ENCODE peak calls at places on chromosomes 1 and 21, in seven cellular contexts. One of them, this sample, is unnamed.

GRCh38 chr21:36706482-36706852 is 7.6 kb downstream of the SIM2 start:
- DNase-seq in astrocyte of the cerebellum: no peak
- DNase-seq in CD4-positive, alpha-beta T cell: no peak
- DNase-seq in HFFc6: no peak
- DNase-seq in coronary artery: no peak
- DNase-seq in lung: no peak
- DNase-seq in AG04449: no peak
- DNase-seq in this sample: no peak

GRCh38 chr1:202689082-202689481 is 21.2 kb downstream of the SYT2 start:
- DNase-seq in astrocyte of the cerebellum: no peak
- DNase-seq in CD4-positive, alpha-beta T cell: no peak
- DNase-seq in HFFc6: no peak
- DNase-seq in coronary artery: no peak
- DNase-seq in lung: no peak
- DNase-seq in AG04449: no peak
- DNase-seq in this sample: no peak

GRCh38 chr1:175133693-175134435 is 58.7 kb downstream of the KIAA0040 start:
- DNase-seq in astrocyte of the cerebellum: no peak
- DNase-seq in CD4-positive, alpha-beta T cell: no peak
- DNase-seq in HFFc6: no peak
- DNase-seq in coronary artery: no peak
- DNase-seq in lung: no peak
- DNase-seq in AG04449: no peak
- DNase-seq in this sample: no peak

GRCh38 chr1:175262646-175263045 is 70.1 kb upstream of the KIAA0040 start:
- DNase-seq in astrocyte of the cerebellum: no peak
- DNase-seq in CD4-positive, alpha-beta T cell: no peak
- DNase-seq in HFFc6: no peak
- DNase-seq in coronary artery: no peak
- DNase-seq in lung: no peak
- DNase-seq in AG04449: no peak
- DNase-seq in this sample: no peak

GRCh38 chr1:54989473-54989872 is 9.0 kb downstream of the TMEM61 start:
- DNase-seq in astrocyte of the cerebellum: no peak
- DNase-seq in CD4-positive, alpha-beta T cell: no peak
- DNase-seq in HFFc6: no peak
- DNase-seq in coronary artery: no peak
- DNase-seq in lung: no peak
- DNase-seq in AG04449: no peak
- DNase-seq in this sample: no peak

GRCh38 chr1:221230605-221231004 is 351.4 kb downstream of the HLX start:
- DNase-seq in astrocyte of the cerebellum: no peak
- DNase-seq in CD4-positive, alpha-beta T cell: no peak
- DNase-seq in HFFc6: peak
- DNase-seq in coronary artery: no peak
- DNase-seq in lung: no peak
- DNase-seq in AG04449: peak
- DNase-seq in this sample: peak

GRCh38 chr21:37184784-37185593 is 82.1 kb downstream of the VPS26C start:
- DNase-seq in astrocyte of the cerebellum: no peak
- DNase-seq in CD4-positive, alpha-beta T cell: no peak
- DNase-seq in HFFc6: no peak
- DNase-seq in coronary artery: no peak
- DNase-seq in lung: no peak
- DNase-seq in AG04449: no peak
- DNase-seq in this sample: no peak

GRCh38 chr1:231720652-231721325 is 94.2 kb downstream of the DISC1 start:
- DNase-seq in astrocyte of the cerebellum: no peak
- DNase-seq in CD4-positive, alpha-beta T cell: no peak
- DNase-seq in HFFc6: no peak
- DNase-seq in coronary artery: no peak
- DNase-seq in lung: no peak
- DNase-seq in AG04449: no peak
- DNase-seq in this sample: no peak

GRCh38 chr1:113662097-113662496 is 97.2 kb downstream of the PHTF1 start:
- DNase-seq in astrocyte of the cerebellum: no peak
- DNase-seq in CD4-positive, alpha-beta T cell: no peak
- DNase-seq in HFFc6: no peak
- DNase-seq in coronary artery: no peak
- DNase-seq in lung: no peak
- DNase-seq in AG04449: no peak
- DNase-seq in this sample: no peak

GRCh38 chr1:37259019-37259418 is 215.4 kb upstream of the ZC3H12A start:
- DNase-seq in astrocyte of the cerebellum: no peak
- DNase-seq in CD4-positive, alpha-beta T cell: no peak
- DNase-seq in HFFc6: no peak
- DNase-seq in coronary artery: no peak
- DNase-seq in lung: no peak
- DNase-seq in AG04449: no peak
- DNase-seq in this sample: no peak

GRCh38 chr1:85494957-85495266 is 30.0 kb upstream of the DDAH1 start:
- DNase-seq in astrocyte of the cerebellum: no peak
- DNase-seq in CD4-positive, alpha-beta T cell: no peak
- DNase-seq in HFFc6: no peak
- DNase-seq in coronary artery: no peak
- DNase-seq in lung: no peak
- DNase-seq in AG04449: no peak
- DNase-seq in this sample: no peak

GRCh38 chr1:178036090-178036489 is 57.8 kb upstream of the RASAL2 start:
- DNase-seq in astrocyte of the cerebellum: no peak
- DNase-seq in CD4-positive, alpha-beta T cell: no peak
- DNase-seq in HFFc6: no peak
- DNase-seq in coronary artery: no peak
- DNase-seq in lung: no peak
- DNase-seq in AG04449: no peak
- DNase-seq in this sample: no peak

GRCh38 chr1:157595356-157595755 is 2.5 kb downstream of the FCRL4 start:
- DNase-seq in astrocyte of the cerebellum: no peak
- DNase-seq in CD4-positive, alpha-beta T cell: no peak
- DNase-seq in HFFc6: no peak
- DNase-seq in coronary artery: no peak
- DNase-seq in lung: no peak
- DNase-seq in AG04449: no peak
- DNase-seq in this sample: no peak

GRCh38 chr1:233168384-233168783 is 127.1 kb downstream of the PCNX2 start:
- DNase-seq in astrocyte of the cerebellum: no peak
- DNase-seq in CD4-positive, alpha-beta T cell: no peak
- DNase-seq in HFFc6: no peak
- DNase-seq in coronary artery: no peak
- DNase-seq in lung: no peak
- DNase-seq in AG04449: no peak
- DNase-seq in this sample: no peak

GRCh38 chr1:175314300-175314699 is 121.7 kb upstream of the KIAA0040 start:
- DNase-seq in astrocyte of the cerebellum: no peak
- DNase-seq in CD4-positive, alpha-beta T cell: no peak
- DNase-seq in HFFc6: no peak
- DNase-seq in coronary artery: no peak
- DNase-seq in lung: no peak
- DNase-seq in AG04449: no peak
- DNase-seq in this sample: no peak

GRCh38 chr1:26784023-26784871 is 3.5 kb upstream of the PIGV start:
- DNase-seq in astrocyte of the cerebellum: no peak
- DNase-seq in CD4-positive, alpha-beta T cell: no peak
- DNase-seq in HFFc6: peak
- DNase-seq in coronary artery: no peak
- DNase-seq in lung: peak
- DNase-seq in AG04449: no peak
- DNase-seq in this sample: no peak

GRCh38 chr1:39490596-39491145 is 765 bp upstream of the BMP8A start:
- DNase-seq in astrocyte of the cerebellum: no peak
- DNase-seq in CD4-positive, alpha-beta T cell: no peak
- DNase-seq in HFFc6: no peak
- DNase-seq in coronary artery: no peak
- DNase-seq in lung: no peak
- DNase-seq in AG04449: no peak
- DNase-seq in this sample: no peak

GRCh38 chr1:230707732-230708630 is 5.9 kb downstream of the AGT start:
- DNase-seq in astrocyte of the cerebellum: no peak
- DNase-seq in CD4-positive, alpha-beta T cell: no peak
- DNase-seq in HFFc6: no peak
- DNase-seq in coronary artery: no peak
- DNase-seq in lung: no peak
- DNase-seq in AG04449: no peak
- DNase-seq in this sample: no peak

GRCh38 chr1:228215663-228216116 is 7.8 kb downstream of the OBSCN start:
- DNase-seq in astrocyte of the cerebellum: no peak
- DNase-seq in CD4-positive, alpha-beta T cell: no peak
- DNase-seq in HFFc6: no peak
- DNase-seq in coronary artery: no peak
- DNase-seq in lung: no peak
- DNase-seq in AG04449: no peak
- DNase-seq in this sample: no peak

GRCh38 chr1:218345673-218346390 is 696 bp downstream of the TGFB2 start:
- DNase-seq in astrocyte of the cerebellum: peak
- DNase-seq in CD4-positive, alpha-beta T cell: no peak
- DNase-seq in HFFc6: peak
- DNase-seq in coronary artery: peak
- DNase-seq in lung: peak
- DNase-seq in AG04449: no peak
- DNase-seq in this sample: no peak

GRCh38 chr1:184036517-184036949 is 995 bp downstream of the COLGALT2 start:
- DNase-seq in astrocyte of the cerebellum: no peak
- DNase-seq in CD4-positive, alpha-beta T cell: no peak
- DNase-seq in HFFc6: no peak
- DNase-seq in coronary artery: no peak
- DNase-seq in lung: no peak
- DNase-seq in AG04449: no peak
- DNase-seq in this sample: no peak

GRCh38 chr1:173506437-173506836 is 29.3 kb downstream of the PRDX6 start:
- DNase-seq in astrocyte of the cerebellum: no peak
- DNase-seq in CD4-positive, alpha-beta T cell: no peak
- DNase-seq in HFFc6: no peak
- DNase-seq in coronary artery: no peak
- DNase-seq in lung: no peak
- DNase-seq in AG04449: no peak
- DNase-seq in this sample: no peak

GRCh38 chr1:192668434-192668983 is 32.6 kb downstream of the RGS13 start:
- DNase-seq in astrocyte of the cerebellum: no peak
- DNase-seq in CD4-positive, alpha-beta T cell: no peak
- DNase-seq in HFFc6: no peak
- DNase-seq in coronary artery: no peak
- DNase-seq in lung: no peak
- DNase-seq in AG04449: no peak
- DNase-seq in this sample: no peak

GRCh38 chr1:156367386-156368156 is 1.4 kb upstream of the RHBG start:
- DNase-seq in astrocyte of the cerebellum: no peak
- DNase-seq in CD4-positive, alpha-beta T cell: no peak
- DNase-seq in HFFc6: no peak
- DNase-seq in coronary artery: no peak
- DNase-seq in lung: no peak
- DNase-seq in AG04449: no peak
- DNase-seq in this sample: no peak

GRCh38 chr1:221164029-221164428 is 284.8 kb downstream of the HLX start:
- DNase-seq in astrocyte of the cerebellum: no peak
- DNase-seq in CD4-positive, alpha-beta T cell: no peak
- DNase-seq in HFFc6: peak
- DNase-seq in coronary artery: no peak
- DNase-seq in lung: no peak
- DNase-seq in AG04449: no peak
- DNase-seq in this sample: no peak

GRCh38 chr1:200916152-200916551 is 21.5 kb downstream of the INAVA start:
- DNase-seq in astrocyte of the cerebellum: no peak
- DNase-seq in CD4-positive, alpha-beta T cell: no peak
- DNase-seq in HFFc6: no peak
- DNase-seq in coronary artery: no peak
- DNase-seq in lung: no peak
- DNase-seq in AG04449: no peak
- DNase-seq in this sample: no peak
- TF ChIP-seq CTCF in astrocyte of the cerebellum: no peak
- TF ChIP-seq CTCF in CD4-positive, alpha-beta T cell: no peak
- TF ChIP-seq CTCF in HFFc6: peak
- TF ChIP-seq CTCF in coronary artery: no peak
- TF ChIP-seq CTCF in lung: no peak
- TF ChIP-seq CTCF in AG04449: no peak
- TF ChIP-seq CTCF in this sample: no peak

DNA sequence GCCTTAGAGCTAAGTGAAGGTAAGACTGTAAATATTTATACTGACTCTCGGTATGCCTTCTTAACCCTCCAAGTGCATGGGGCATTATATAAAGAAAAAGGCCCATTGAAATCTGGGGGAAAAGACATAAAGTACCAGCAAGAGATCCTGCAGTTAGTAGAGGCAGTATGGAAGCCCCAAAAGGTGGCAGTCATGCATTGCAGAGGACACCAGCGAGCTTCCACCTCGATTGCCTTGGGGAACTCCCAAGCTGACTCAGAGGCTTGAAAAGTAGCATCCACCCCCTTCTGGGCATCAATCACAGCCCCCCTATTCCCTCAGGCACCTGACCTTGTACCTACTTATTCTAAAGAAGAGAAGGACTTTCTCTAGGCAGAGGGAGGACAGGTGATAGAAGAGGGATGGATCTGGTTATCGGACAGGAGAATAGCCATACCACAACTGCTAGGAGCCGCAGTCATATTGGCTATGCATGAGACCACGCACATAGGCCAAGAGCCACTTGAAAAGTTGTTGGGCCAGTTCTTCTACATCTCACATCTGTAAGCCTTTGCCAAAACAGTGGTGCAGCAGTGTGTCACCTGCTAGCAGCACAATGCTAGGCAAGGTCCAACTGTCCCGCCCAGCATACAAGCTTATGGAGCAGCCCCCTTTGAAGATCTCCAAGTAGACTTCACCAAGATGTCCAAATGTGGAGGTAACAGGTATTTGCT is 19.4 kb downstream of the PLA2G2F start:
- DNase-seq in astrocyte of the cerebellum: no peak
- DNase-seq in CD4-positive, alpha-beta T cell: no peak
- DNase-seq in HFFc6: no peak
- DNase-seq in coronary artery: no peak
- DNase-seq in lung: no peak
- DNase-seq in AG04449: no peak
- DNase-seq in this sample: no peak
- TF ChIP-seq CTCF in astrocyte of the cerebellum: no peak
- TF ChIP-seq CTCF in CD4-positive, alpha-beta T cell: no peak
- TF ChIP-seq CTCF in HFFc6: no peak
- TF ChIP-seq CTCF in coronary artery: no peak
- TF ChIP-seq CTCF in lung: no peak
- TF ChIP-seq CTCF in AG04449: no peak
- TF ChIP-seq CTCF in this sample: no peak

GRCh38 chr1:159892944-159893343 is 7.0 kb downstream of the CFAP45 start:
- DNase-seq in astrocyte of the cerebellum: no peak
- DNase-seq in CD4-positive, alpha-beta T cell: no peak
- DNase-seq in HFFc6: no peak
- DNase-seq in coronary artery: no peak
- DNase-seq in lung: no peak
- DNase-seq in AG04449: no peak
- DNase-seq in this sample: no peak
- TF ChIP-seq CTCF in astrocyte of the cerebellum: no peak
- TF ChIP-seq CTCF in CD4-positive, alpha-beta T cell: no peak
- TF ChIP-seq CTCF in HFFc6: peak
- TF ChIP-seq CTCF in coronary artery: no peak
- TF ChIP-seq CTCF in lung: no peak
- TF ChIP-seq CTCF in AG04449: no peak
- TF ChIP-seq CTCF in this sample: no peak

DNA sequence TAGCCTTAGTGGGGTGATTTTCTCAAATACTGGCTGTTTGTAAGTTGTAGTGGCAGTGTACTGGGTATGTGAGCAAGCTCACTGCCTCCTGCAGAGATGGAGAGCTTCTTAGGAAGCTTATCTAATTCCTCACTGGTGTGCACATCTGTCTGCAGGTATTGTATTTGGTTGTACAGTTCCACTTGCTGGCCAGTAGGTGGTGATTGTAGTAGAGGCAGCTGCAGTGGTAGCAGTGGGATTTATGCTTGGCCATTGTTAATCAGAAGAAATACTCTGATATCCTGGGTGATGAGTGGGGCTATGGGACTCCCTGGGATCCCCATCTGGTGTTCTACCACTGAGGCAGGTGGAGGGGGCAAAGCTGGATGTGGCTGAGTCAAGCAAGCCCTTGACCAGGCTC is 276.1 kb upstream of the SPAG17 start:
- DNase-seq in astrocyte of the cerebellum: no peak
- DNase-seq in CD4-positive, alpha-beta T cell: no peak
- DNase-seq in HFFc6: no peak
- DNase-seq in coronary artery: no peak
- DNase-seq in lung: no peak
- DNase-seq in AG04449: no peak
- DNase-seq in this sample: no peak
- TF ChIP-seq CTCF in astrocyte of the cerebellum: no peak
- TF ChIP-seq CTCF in CD4-positive, alpha-beta T cell: no peak
- TF ChIP-seq CTCF in HFFc6: peak
- TF ChIP-seq CTCF in coronary artery: no peak
- TF ChIP-seq CTCF in lung: no peak
- TF ChIP-seq CTCF in AG04449: no peak
- TF ChIP-seq CTCF in this sample: peak

This sample was measured in AG09319.